ENCODE peak calls at places on chromosomes 12 and 14, in five cellular contexts. Z is A549, Y is HepG2, Q is GM12878, T is K562. J is an unnamed sample.

GRCh38 chr14:24565766-24566165 is 10.3 kb downstream of the CTSG start:
- DNase-seq in Z (no peak), Y (no peak), Q (no peak), T (no peak), J (no peak)

GRCh38 chr14:22491683-22492483 is 97.1 kb downstream of the DAD1 start:
- DNase-seq in Z (no peak), Y (no peak), Q (no peak), T (no peak), J (no peak)

GRCh38 chr14:50531595-50532501 is 521 bp downstream of the MAP4K5 start:
- DNase-seq in Z (peak), Y (no peak), Q (no peak), T (no peak), J (peak)

GRCh38 chr12:52216807-52217206 is 16.2 kb upstream of the KRT7 start:
- DNase-seq in Z (no peak), Y (no peak), Q (no peak), T (no peak), J (no peak)

GRCh38 chr12:46916796-46917419 is 91.1 kb upstream of the SLC38A4 start:
- DNase-seq in Z (no peak), Y (no peak), Q (no peak), T (no peak), J (no peak)

GRCh38 chr12:109695961-109696461 is 17.6 kb upstream of the FAM222A start:
- DNase-seq in Z (no peak), Y (peak), Q (no peak), T (peak), J (no peak)

GRCh38 chr14:67815573-67816235 is 686 bp downstream of the ZFYVE26 start:
- DNase-seq in Z (no peak), Y (no peak), Q (no peak), T (no peak), J (no peak)

GRCh38 chr12:74624206-74624605 is 86.6 kb downstream of the ATXN7L3B start:
- DNase-seq in Z (no peak), Y (no peak), Q (no peak), T (no peak), J (no peak)

GRCh38 chr14:61744239-61744638 is 18.0 kb upstream of the SNAPC1 start:
- DNase-seq in Z (no peak), Y (no peak), Q (no peak), T (no peak), J (no peak)

GRCh38 chr14:29264865-29265264 is 498.3 kb downstream of the FOXG1 start:
- DNase-seq in Z (no peak), Y (no peak), Q (no peak), T (no peak), J (no peak)

GRCh38 chr12:131091413-131091975 is 137.8 kb downstream of the ADGRD1 start:
- DNase-seq in Z (no peak), Y (no peak), Q (peak), T (no peak), J (peak)

GRCh38 chr12:52200086-52200782 is 8.4 kb upstream of the KRT80 start:
- DNase-seq in Z (no peak), Y (no peak), Q (no peak), T (peak), J (peak)

GRCh38 chr12:118052324-118053070 is 8.5 kb downstream of the WSB2 start:
- DNase-seq in Z (peak), Y (peak), Q (no peak), T (no peak), J (no peak)

GRCh38 chr14:59342108-59342507 is 123.1 kb downstream of the GPR135 start:
- DNase-seq in Z (no peak), Y (no peak), Q (no peak), T (no peak), J (no peak)

GRCh38 chr14:97719931-97720330 is 922.7 kb downstream of the VRK1 start:
- DNase-seq in Z (no peak), Y (no peak), Q (no peak), T (no peak), J (no peak)

GRCh38 chr12:103269962-103270361 is 225.8 kb downstream of the C12orf42 start:
- DNase-seq in Z (no peak), Y (no peak), Q (no peak), T (no peak), J (no peak)

GRCh38 chr12:123995023-123995422 is 22.0 kb downstream of the ZNF664 start:
- DNase-seq in Z (no peak), Y (no peak), Q (no peak), T (no peak), J (no peak)

GRCh38 chr12:130529781-130530180 is 186.3 kb downstream of the RIMBP2 start:
- DNase-seq in Z (no peak), Y (no peak), Q (no peak), T (no peak), J (no peak)

GRCh38 chr14:45212231-45212630 is 40.8 kb downstream of the MIS18BP1 start:
- DNase-seq in Z (no peak), Y (no peak), Q (no peak), T (no peak), J (peak)

DNA sequence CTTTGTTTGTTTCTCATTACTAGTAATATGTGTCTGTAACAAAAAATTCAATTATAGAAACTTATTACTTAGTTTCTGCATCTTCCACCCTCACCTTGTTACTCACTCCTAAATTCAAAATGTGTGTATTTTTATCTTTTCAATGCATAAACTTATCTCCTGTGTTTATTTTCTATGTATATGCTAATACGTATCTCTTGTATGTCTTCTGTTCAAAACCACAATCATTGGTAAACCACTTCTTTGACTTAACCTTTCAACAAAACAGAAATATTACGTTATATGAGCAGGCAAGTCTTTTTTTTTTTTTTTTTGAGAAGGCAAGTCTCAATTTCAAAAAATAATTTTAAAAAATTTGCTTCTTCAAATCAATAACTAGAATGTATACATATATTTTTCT is 39.2 kb upstream of the RPH3A start:
- DNase-seq in Z (no peak), Y (no peak), Q (no peak), T (no peak), J (no peak)
- TF ChIP-seq ESRRA in Z (no peak), Y (no peak), Q (no peak), T (no peak), J (no peak)

GRCh38 chr12:127810026-127810425 is 456.9 kb upstream of the TMEM132C start:
- DNase-seq in Z (no peak), Y (no peak), Q (no peak), T (no peak), J (no peak)
- TF ChIP-seq ESRRA in Z (no peak), Y (no peak), Q (no peak), T (no peak), J (no peak)

DNA sequence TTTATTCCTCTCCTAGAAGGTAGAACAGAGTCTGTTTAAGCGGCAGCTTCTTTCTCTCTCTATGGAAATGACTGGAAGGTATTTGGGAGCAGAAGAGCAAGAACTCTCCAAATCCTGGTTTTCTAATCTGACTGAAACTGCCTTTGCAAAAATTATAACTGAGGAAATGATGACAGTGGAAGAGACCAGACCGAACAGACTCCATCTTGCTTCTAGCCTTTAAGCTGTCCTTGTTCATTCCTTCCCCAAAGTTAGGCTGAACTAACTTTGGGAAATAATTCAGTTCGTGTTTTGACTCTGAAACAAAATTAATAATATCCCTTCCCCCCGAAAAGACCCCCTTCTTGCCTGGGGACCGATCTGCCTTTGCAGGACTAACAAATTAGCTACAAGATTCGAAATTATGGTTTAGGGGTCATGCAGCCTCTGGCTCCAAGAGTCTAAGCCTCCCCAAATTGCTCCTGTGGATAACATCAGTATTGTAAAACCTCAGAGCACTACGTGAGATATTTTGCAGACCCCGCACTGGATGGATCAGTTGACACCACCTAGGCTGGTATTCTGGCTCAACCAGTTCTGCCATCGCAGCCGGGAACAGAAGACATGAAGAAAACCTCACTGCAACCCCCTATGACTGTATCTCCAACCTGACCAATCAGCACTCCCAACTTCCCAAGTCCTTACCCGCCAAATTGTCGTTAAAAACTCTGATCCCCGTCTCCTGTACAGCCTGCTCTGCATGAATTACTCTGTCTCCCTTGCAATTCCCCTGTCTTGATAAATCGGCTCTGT is 14.1 kb downstream of the SELPLG start:
- DNase-seq in Z (no peak), Y (no peak), Q (no peak), T (no peak), J (no peak)
- TF ChIP-seq ESRRA in Z (no peak), Y (no peak), Q (no peak), T (no peak), J (no peak)

DNA sequence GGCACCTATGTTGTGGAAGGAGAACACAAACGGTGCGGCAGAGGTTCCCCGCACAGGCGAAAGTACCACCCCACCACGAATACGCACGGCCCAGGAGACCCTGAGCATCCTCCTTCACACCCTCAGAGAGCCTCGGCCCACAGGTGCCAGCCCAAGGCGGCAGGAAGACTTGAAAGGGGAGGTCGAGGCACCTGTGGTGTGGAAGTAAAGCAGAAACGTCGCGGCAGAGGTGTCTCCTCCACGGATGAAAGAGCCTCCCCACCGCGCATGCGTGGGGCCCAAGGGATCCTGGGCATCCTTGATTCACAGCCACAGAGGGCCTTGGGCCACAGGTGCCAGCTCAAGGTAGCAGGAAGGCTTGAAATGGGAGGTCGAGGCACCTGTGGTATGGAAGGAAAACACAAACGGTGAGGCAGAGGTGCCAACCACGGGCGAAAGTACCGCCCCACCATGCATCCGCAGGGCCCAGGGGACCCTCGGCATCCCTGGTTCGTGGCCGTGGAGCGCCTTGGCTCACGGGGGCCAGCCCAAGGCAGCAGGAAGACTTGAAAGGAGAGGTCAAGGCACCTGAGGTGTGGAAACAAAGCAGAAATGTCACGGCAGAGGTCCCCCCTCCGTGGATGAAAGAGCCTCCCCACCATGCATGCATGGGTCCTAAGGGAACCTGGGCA is 380.1 kb downstream of the ALG10 start:
- DNase-seq in Z (no peak), Y (no peak), Q (no peak), T (peak), J (no peak)
- TF ChIP-seq ESRRA in Z (no peak), Y (no peak), Q (no peak), T (no peak), J (no peak)

GRCh38 chr12:89309452-89309802 is 42.9 kb downstream of the DUSP6 start:
- DNase-seq in Z (no peak), Y (no peak), Q (no peak), T (no peak), J (no peak)
- TF ChIP-seq ESRRA in Z (no peak), Y (no peak), Q (no peak), T (no peak), J (no peak)

GRCh38 chr14:102424520-102424919 is 61.8 kb downstream of the TECPR2 start:
- DNase-seq in Z (no peak), Y (no peak), Q (no peak), T (no peak), J (no peak)
- TF ChIP-seq ESRRA in Z (no peak), Y (no peak), Q (no peak), T (no peak), J (no peak)

GRCh38 chr12:80470403-80470802 is 26.4 kb downstream of the PTPRQ start:
- DNase-seq in Z (no peak), Y (no peak), Q (no peak), T (no peak), J (no peak)

GRCh38 chr12:80469681-80470080 is 25.6 kb downstream of the PTPRQ start:
- DNase-seq in Z (no peak), Y (no peak), Q (no peak), T (no peak), J (no peak)

GRCh38 chr12:80472241-80472640 is 28.2 kb downstream of the PTPRQ start:
- DNase-seq in Z (no peak), Y (no peak), Q (no peak), T (no peak), J (no peak)

DNA sequence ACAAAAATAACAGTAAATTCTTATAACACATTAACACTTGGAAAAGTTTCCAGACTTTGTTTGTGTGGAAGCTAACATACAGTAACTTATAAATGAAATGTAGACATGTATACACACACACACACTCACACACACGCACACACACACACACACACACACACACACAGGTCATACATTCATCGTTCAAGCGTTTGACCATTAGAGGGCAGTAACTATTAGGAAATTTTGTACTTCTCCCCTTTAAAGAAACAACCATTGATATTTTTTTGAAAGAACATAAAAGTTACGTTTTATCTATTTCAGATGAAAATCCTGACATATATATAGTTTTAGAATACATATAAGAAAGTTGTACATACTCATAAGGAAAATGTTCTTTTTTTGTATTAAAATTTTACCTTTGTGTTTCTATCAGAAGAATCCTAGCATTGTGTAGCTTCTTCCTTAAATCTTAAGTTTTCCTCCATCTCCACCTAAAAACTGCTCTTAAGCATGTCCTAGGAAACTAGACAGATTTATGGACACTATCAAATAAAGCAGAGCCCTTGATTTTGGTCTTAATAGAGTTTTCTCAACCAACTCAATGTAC is 29.0 kb downstream of the PTPRQ start:
- DNase-seq in Z (peak), Y (peak), Q (peak), T (no peak), J (peak)
- TF ChIP-seq ESRRA in Z (no peak), Y (no peak), Q (no peak), T (no peak), J (no peak)